ENCODE peak calls at places on chromosomes 7 and 10, in ten cellular contexts. B is HepG2, L is SK-N-SH, Z is transverse colon, Y is esophagus muscularis mucosa, U is spleen, F is GM23338, C is endothelial cell of umbilical vein, W is stomach, I is breast epithelium. G is an unnamed sample. For H3K4me1, the result is how much of the 10 kb centered on the place peaks cover.

GRCh38 chr10:73032536-73032935 is 64.1 kb downstream of the P4HA1 start:
- DNase-seq in B (no peak), L (no peak), Z (no peak), Y (no peak), U (no peak), F (no peak), C (no peak), W (no peak), I (no peak), G (no peak)

GRCh38 chr7:102284399-102284798 is 2.3 kb upstream of the SH2B2 start:
- DNase-seq in B (no peak), L (no peak), Z (peak), Y (no peak), U (no peak), F (no peak), C (no peak), W (no peak), I (no peak), G (no peak)

GRCh38 chr10:108545921-108546320 is 1377.4 kb downstream of the XPNPEP1 start:
- DNase-seq in B (no peak), L (no peak), Z (no peak), Y (no peak), U (no peak), F (peak), C (no peak), W (no peak), I (no peak), G (no peak)

GRCh38 chr10:68032113-68032512 is 43.0 kb downstream of the HERC4 start:
- DNase-seq in B (no peak), L (no peak), Z (no peak), Y (no peak), U (no peak), F (no peak), C (no peak), W (no peak), I (no peak), G (no peak)

GRCh38 chr7:44615149-44615611 is 8.8 kb downstream of the OGDH start:
- DNase-seq in B (peak), L (no peak), Z (peak), Y (no peak), U (peak), F (no peak), C (peak), W (peak), I (no peak), G (no peak)

GRCh38 chr7:104621332-104621731 is 292.9 kb downstream of the LHFPL3 start:
- DNase-seq in B (no peak), L (no peak), Z (no peak), Y (no peak), U (no peak), F (no peak), C (no peak), W (no peak), I (no peak), G (no peak)

GRCh38 chr7:94368371-94368791 is 26.3 kb upstream of the COL1A2 start:
- DNase-seq in B (no peak), L (peak), Z (no peak), Y (no peak), U (no peak), F (no peak), C (peak), W (no peak), I (no peak), G (no peak)

GRCh38 chr10:14508725-14509124 is 178.0 kb upstream of the FRMD4A start:
- DNase-seq in B (no peak), L (no peak), Z (no peak), Y (no peak), U (no peak), F (no peak), C (peak), W (no peak), I (no peak), G (no peak)

GRCh38 chr7:153457796-153458195 is 594.4 kb upstream of the DPP6 start:
- DNase-seq in B (no peak), L (no peak), Z (no peak), Y (peak), U (no peak), F (no peak), C (no peak), W (no peak), I (no peak), G (no peak)

GRCh38 chr7:13981070-13981469 is 8.4 kb downstream of the ETV1 start:
- DNase-seq in B (no peak), L (peak), Z (peak), Y (no peak), U (no peak), F (peak), C (peak), W (peak), I (no peak), G (peak)

GRCh38 chr7:80542398-80542797 is 30.5 kb upstream of the GNAT3 start:
- DNase-seq in B (no peak), L (no peak), Z (no peak), Y (no peak), U (no peak), F (no peak), C (peak), W (no peak), I (no peak), G (no peak)

GRCh38 chr10:111023060-111023459 is 53.8 kb upstream of the ADRA2A start:
- DNase-seq in B (no peak), L (no peak), Z (no peak), Y (no peak), U (no peak), F (peak), C (no peak), W (no peak), I (no peak), G (no peak)

GRCh38 chr10:15381420-15381819 is 10.3 kb upstream of the FAM171A1 start:
- DNase-seq in B (peak), L (no peak), Z (no peak), Y (no peak), U (no peak), F (no peak), C (no peak), W (no peak), I (no peak), G (no peak)

GRCh38 chr7:155953781-155954549 is 141.7 kb upstream of the SHH start:
- DNase-seq in B (peak), L (no peak), Z (no peak), Y (peak), U (no peak), F (no peak), C (no peak), W (peak), I (no peak), G (no peak)

GRCh38 chr7:127413962-127414361 is 21.5 kb upstream of the ZNF800 start:
- DNase-seq in B (no peak), L (no peak), Z (no peak), Y (no peak), U (no peak), F (no peak), C (no peak), W (no peak), I (no peak), G (no peak)

GRCh38 chr10:35433851-35434426 is 97.6 kb downstream of the CCNY start:
- DNase-seq in B (no peak), L (peak), Z (no peak), Y (no peak), U (no peak), F (no peak), C (no peak), W (no peak), I (no peak), G (no peak)

GRCh38 chr10:75462865-75463264 is 31.4 kb downstream of the LRMDA start:
- DNase-seq in B (no peak), L (no peak), Z (no peak), Y (peak), U (no peak), F (peak), C (no peak), W (no peak), I (no peak), G (no peak)

GRCh38 chr10:5291501-5292195 is 73.1 kb upstream of the UCN3 start:
- DNase-seq in B (peak), L (no peak), Z (peak), Y (peak), U (peak), F (no peak), C (peak), W (no peak), I (no peak), G (no peak)

GRCh38 chr10:50604823-50605222 is 18.9 kb downstream of the SGMS1 start:
- DNase-seq in B (no peak), L (no peak), Z (no peak), Y (no peak), U (no peak), F (no peak), C (peak), W (no peak), I (no peak), G (no peak)

GRCh38 chr10:50605280-50606270 is 18.2 kb downstream of the SGMS1 start:
- DNase-seq in B (peak), L (no peak), Z (peak), Y (no peak), U (no peak), F (no peak), C (peak), W (peak), I (no peak), G (peak)

GRCh38 chr10:50601974-50602373 is 21.8 kb downstream of the SGMS1 start:
- DNase-seq in B (no peak), L (no peak), Z (no peak), Y (no peak), U (no peak), F (no peak), C (no peak), W (no peak), I (no peak), G (no peak)

GRCh38 chr10:50604049-50604640 is 19.6 kb downstream of the SGMS1 start:
- DNase-seq in B (no peak), L (no peak), Z (no peak), Y (no peak), U (no peak), F (no peak), C (no peak), W (no peak), I (no peak), G (no peak)

GRCh38 chr10:50603151-50603850 is 20.5 kb downstream of the SGMS1 start:
- DNase-seq in B (no peak), L (no peak), Z (no peak), Y (no peak), U (no peak), F (no peak), C (no peak), W (no peak), I (no peak), G (no peak)
- H3K4me1 ChIP-seq in B (half or more), L (under half), Z (under half), Y (half or more), U (half or more), F (under half), C (under half), W (half or more), I (under half), G (under half)

GRCh38 chr10:1420663-1421362 is 316.5 kb downstream of the ADARB2 start:
- DNase-seq in B (peak), L (peak), Z (peak), Y (no peak), U (peak), F (peak), C (no peak), W (peak), I (peak), G (peak)

GRCh38 chr10:1425886-1426285 is 311.4 kb downstream of the ADARB2 start:
- DNase-seq in B (no peak), L (no peak), Z (no peak), Y (no peak), U (no peak), F (no peak), C (no peak), W (no peak), I (no peak), G (no peak)

GRCh38 chr10:1424648-1425047 is 312.7 kb downstream of the ADARB2 start:
- DNase-seq in B (no peak), L (no peak), Z (no peak), Y (no peak), U (no peak), F (no peak), C (no peak), W (no peak), I (no peak), G (no peak)

GRCh38 chr10:1422275-1422674 is 315.1 kb downstream of the ADARB2 start:
- DNase-seq in B (no peak), L (no peak), Z (no peak), Y (no peak), U (no peak), F (no peak), C (no peak), W (no peak), I (no peak), G (no peak)

DNA sequence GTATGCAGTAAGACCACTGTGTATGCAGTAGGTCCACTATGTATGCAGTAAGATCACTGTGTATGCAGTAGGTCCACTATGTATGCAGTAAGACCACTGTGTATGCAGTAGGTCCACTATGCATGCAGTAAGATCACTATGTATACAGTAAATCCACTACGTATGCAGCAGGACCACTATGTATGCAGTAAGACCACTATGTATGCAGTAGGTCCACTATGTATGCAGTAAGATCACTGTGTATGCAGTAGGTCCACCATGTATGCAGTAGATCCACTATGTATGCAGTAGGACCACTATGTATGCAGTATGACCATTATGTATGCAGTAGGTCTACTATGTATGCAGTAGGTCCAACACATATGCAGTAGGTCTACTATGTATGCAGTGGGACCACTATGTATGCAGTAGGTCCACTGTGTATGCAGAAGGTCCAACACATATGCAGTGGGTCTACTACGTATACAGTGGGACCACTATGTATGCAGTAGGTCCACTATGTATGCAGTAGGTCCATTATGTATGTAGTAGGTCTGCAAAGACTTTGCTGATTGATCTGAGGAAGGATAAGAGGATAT is 313.6 kb downstream of the ADARB2 start:
- DNase-seq in B (no peak), L (no peak), Z (no peak), Y (no peak), U (no peak), F (no peak), C (no peak), W (no peak), I (no peak), G (no peak)
- TF ChIP-seq POLR2AphosphoS5 in B (no peak), L (no peak), Z (no peak), Y (no peak), U (no peak), F (no peak), C (no peak), W (no peak), I (no peak), G (no peak)

DNA sequence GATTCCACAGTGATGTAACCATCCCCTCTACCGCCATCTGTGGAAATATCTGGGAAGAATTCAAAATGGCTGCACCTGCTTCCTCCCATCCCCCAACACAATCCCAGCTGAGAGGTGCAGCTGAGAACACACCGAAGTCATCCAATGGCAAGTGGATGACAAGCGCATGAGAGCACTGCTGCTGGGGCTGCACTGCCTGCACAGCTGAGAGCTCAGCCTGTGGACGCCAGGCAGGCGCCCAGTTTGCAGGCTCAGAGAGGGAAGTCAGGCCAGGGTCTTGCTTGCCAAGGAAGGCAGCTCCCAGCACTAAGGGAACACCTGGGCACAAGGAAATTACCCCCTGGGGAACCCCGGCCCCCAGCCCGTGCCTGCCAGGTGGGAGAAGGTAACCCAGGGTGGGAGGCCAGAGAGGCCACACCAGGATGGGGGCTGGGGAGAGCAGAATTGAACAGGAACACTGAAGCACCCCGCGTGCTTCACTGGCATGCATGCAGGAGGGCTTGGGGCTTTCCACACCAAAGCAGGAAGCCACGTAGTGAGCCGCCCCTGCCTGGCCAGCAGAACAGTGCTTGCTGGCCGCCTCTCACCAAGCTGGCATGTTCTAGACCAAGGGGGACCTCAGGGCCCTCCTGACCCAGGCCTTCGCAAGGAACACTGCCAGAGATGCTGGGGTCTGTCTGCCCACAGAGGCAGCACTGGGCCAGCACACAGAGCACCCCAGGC is 46.2 kb downstream of the FAM53B start:
- DNase-seq in B (no peak), L (no peak), Z (no peak), Y (no peak), U (peak), F (peak), C (no peak), W (no peak), I (no peak), G (no peak)
- H3K4me1 ChIP-seq in B (under half), L (under half), Z (under half), Y (half or more), U (half or more), F (under half), C (under half), W (half or more), I (under half), G (under half)

DNA sequence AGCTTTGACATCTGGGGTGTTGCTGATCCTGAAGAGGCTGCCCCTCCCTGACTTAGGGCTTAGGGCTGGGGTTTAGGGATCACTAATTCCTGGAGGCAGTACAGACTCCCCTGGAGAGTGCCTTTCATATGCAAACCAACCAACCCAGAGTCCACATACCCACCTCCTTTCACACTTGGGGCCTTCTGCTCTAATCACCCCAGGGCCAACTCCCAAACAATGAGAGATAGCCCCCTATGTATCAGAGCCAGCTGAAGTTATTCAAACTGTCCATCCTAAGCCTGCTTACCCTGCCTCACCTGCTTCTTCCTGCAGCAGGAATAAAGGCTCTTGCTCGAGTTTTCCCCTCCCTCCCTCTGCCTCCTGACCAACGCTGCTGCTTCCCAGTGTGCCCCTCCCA is 51.8 kb upstream of the SLC35G1 start:
- DNase-seq in B (no peak), L (no peak), Z (no peak), Y (no peak), U (no peak), F (peak), C (no peak), W (no peak), I (no peak), G (no peak)
- TF ChIP-seq POLR2AphosphoS5 in B (no peak), L (no peak), Z (no peak), Y (no peak), U (no peak), F (peak), C (no peak), W (no peak), I (no peak), G (no peak)

DNA sequence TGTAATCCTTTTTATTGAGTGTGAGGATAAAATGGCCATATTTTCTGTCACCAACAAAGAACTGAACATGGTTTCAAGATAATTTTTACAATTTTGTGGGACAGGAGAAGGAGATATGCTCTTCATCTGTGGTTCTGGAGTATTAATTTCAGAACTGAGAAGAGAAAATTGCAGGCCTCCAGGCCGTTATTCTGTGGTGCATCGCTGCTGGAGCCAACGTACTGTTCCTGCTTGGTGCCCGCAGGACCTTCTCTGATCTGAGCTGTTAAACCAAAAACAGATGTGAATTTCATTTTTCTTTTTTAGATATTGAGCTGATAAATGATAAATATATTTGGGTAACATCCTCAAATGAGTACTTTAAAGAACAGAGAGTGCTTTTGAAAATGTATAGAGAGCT is 63.9 kb downstream of the IKZF1 start:
- DNase-seq in B (no peak), L (no peak), Z (no peak), Y (no peak), U (no peak), F (no peak), C (no peak), W (no peak), I (no peak), G (no peak)
- H3K4me1 ChIP-seq in B (under half), L (under half), Z (under half), Y (under half), U (half or more), F (under half), C (under half), W (under half), I (under half), G (under half)

GRCh38 chr10:70666960-70667798 is 5.1 kb upstream of the ADAMTS14 start:
- DNase-seq in B (no peak), L (no peak), Z (no peak), Y (no peak), U (peak), F (no peak), C (no peak), W (no peak), I (no peak), G (no peak)
- TF ChIP-seq POLR2AphosphoS5 in B (no peak), L (no peak), Z (no peak), Y (no peak), U (no peak), F (no peak), C (no peak), W (no peak), I (no peak), G (no peak)

DNA sequence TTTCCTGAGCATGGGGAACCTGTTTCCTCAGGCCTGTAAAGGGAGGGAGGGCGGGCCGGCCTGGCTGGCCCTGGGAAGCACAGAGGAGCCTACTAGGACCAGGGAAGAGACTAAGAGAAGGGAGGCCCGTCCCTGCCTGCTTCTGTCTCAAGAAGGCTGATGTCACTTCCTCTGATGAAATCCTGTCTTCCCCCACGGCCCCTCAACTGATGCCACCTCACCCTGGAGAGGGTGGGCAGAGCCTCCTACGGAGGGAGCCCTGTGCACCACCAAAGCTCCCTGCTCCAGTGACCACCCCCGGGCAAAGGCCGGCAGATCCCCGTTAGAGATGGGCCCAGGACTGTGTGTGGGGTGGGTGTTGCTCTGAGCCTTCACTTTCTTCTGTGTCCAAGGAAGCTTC is 1.0 kb upstream of the PILRA start:
- DNase-seq in B (no peak), L (no peak), Z (no peak), Y (no peak), U (peak), F (no peak), C (no peak), W (no peak), I (no peak), G (no peak)
- H3K4me1 ChIP-seq in B (under half), L (under half), Z (under half), Y (under half), U (half or more), F (under half), C (under half), W (under half), I (under half), G (under half)

GRCh38 chr7:147276783-147277370 is 1160.3 kb downstream of the CNTNAP2 start:
- DNase-seq in B (no peak), L (no peak), Z (no peak), Y (no peak), U (no peak), F (no peak), C (no peak), W (no peak), I (no peak), G (no peak)
- TF ChIP-seq POLR2AphosphoS5 in B (no peak), L (no peak), Z (no peak), Y (no peak), U (no peak), F (no peak), C (no peak), W (no peak), I (no peak), G (no peak)